ENCODE peak calls at places on chromosomes 2 and 18, in ten cellular contexts. U is foreskin fibroblast; O is left cardiac atrium; S is prostate gland; D is stimulated activated CD4-positive, alpha-beta T cell treated with anti-CD3 and anti-CD28 coated beads, Interleukin-2, amount 100 ng/mL, for 48 hours; K is EH; G is neural crest cell; Y is AG08396; F is hypothalamus; P is RKO. E is an unnamed sample.

GRCh38 chr2:83106853-83107252 is 1352.2 kb downstream of the SUCLG1 start:
- DNase-seq in K (no peak), D (no peak), S (no peak), G (no peak), Y (no peak), P (no peak), F (no peak), U (no peak), O (no peak), E (no peak)

GRCh38 chr2:210177769-210178168 is 6.6 kb upstream of the KANSL1L start:
- DNase-seq in F (no peak), K (no peak), D (no peak), S (no peak), G (no peak), O (no peak), U (no peak), Y (no peak), P (no peak), E (no peak)

GRCh38 chr2:240250985-240251847 is 110.8 kb upstream of the OTOS start:
- DNase-seq in U (peak; percentile 94), O (peak; percentile 93), G (peak; percentile 68), D (no peak), K (peak; percentile 91), P (peak; percentile 88), Y (peak; percentile 93), S (peak; percentile 67), F (peak; percentile 91), E (peak; percentile 83)

GRCh38 chr2:127516031-127516430 is 10.3 kb downstream of the IWS1 start:
- DNase-seq in S (no peak), D (no peak), F (peak; percentile 70), P (no peak), Y (peak; percentile 78), G (no peak), U (no peak), K (peak; percentile 88), O (peak; percentile 88), E (no peak)

GRCh38 chr2:224142397-224143312 is 103.6 kb upstream of the SERPINE2 start:
- DNase-seq in G (no peak), O (no peak), D (no peak), Y (no peak), P (no peak), K (peak; percentile 81), S (no peak), U (peak; percentile 77), F (no peak), E (peak; percentile 70)

GRCh38 chr18:2293109-2293839 is 278.0 kb downstream of the METTL4 start:
- DNase-seq in D (no peak), S (no peak), G (no peak), O (no peak), F (no peak), P (no peak), U (no peak), Y (no peak), K (no peak), E (no peak)

GRCh38 chr18:48049757-48050156 is 119.3 kb upstream of the SMAD2 start:
- DNase-seq in S (no peak), G (no peak), P (no peak), K (no peak), Y (no peak), F (no peak), U (no peak), D (no peak), O (no peak), E (no peak)

GRCh38 chr2:651961-652373 is 25.2 kb downstream of the TMEM18 start:
- DNase-seq in D (no peak), U (no peak), G (no peak), P (no peak), O (no peak), F (no peak), Y (no peak), S (peak; percentile 2), K (no peak), E (no peak)

GRCh38 chr2:8608411-8608954 is 73.4 kb upstream of the ID2 start:
- DNase-seq in S (no peak), D (no peak), F (no peak), Y (no peak), U (no peak), G (no peak), O (no peak), K (peak; percentile 44), P (no peak), E (no peak)

GRCh38 chr2:238225911-238226697 is 13.7 kb downstream of the HES6 start:
- DNase-seq in G (no peak), U (no peak), F (no peak), P (no peak), D (no peak), Y (peak; percentile 81), S (no peak), O (no peak), K (peak; percentile 12), E (no peak)

GRCh38 chr18:44887227-44887631 is 206.5 kb downstream of the SETBP1 start:
- DNase-seq in U (peak; percentile 63), D (peak; percentile 38), S (no peak), Y (peak; percentile 13), O (no peak), K (peak; percentile 61), F (no peak), G (no peak), P (no peak), E (no peak)

GRCh38 chr18:55093808-55094207 is 134.5 kb upstream of the CCDC68 start:
- DNase-seq in O (no peak), S (no peak), K (no peak), P (no peak), F (no peak), G (no peak), Y (no peak), U (no peak), D (no peak), E (no peak)

GRCh38 chr18:211582-211981 is 53.2 kb downstream of the USP14 start:
- DNase-seq in S (no peak), D (no peak), G (no peak), P (no peak), F (no peak), Y (no peak), U (no peak), K (no peak), O (no peak), E (no peak)

GRCh38 chr2:8282858-8283252 is 399.0 kb upstream of the ID2 start:
- DNase-seq in K (no peak), Y (no peak), S (no peak), P (no peak), U (no peak), D (no peak), G (no peak), F (no peak), O (no peak), E (no peak)

GRCh38 chr2:27495840-27496356 is 741 bp upstream of the GCKR start:
- DNase-seq in O (no peak), D (no peak), P (no peak), U (no peak), F (no peak), S (no peak), G (no peak), Y (no peak), K (no peak), E (no peak)

GRCh38 chr2:47783491-47784330 is 766 bp downstream of the MSH6 start:
- DNase-seq in G (peak; percentile 60), F (peak; percentile 65), K (peak; percentile 64), S (peak; percentile 66), O (peak; percentile 72), D (peak; percentile 48), U (peak; percentile 18), Y (peak; percentile 72), P (peak; percentile 74), E (peak; percentile 63)

GRCh38 chr2:200310545-200310971 is 4.1 kb downstream of the SPATS2L start:
- DNase-seq in Y (peak; percentile 32), F (no peak), G (no peak), K (peak; percentile 88), S (no peak), D (no peak), O (no peak), U (peak; percentile 56), P (no peak), E (no peak)

GRCh38 chr2:203692039-203692710 is 14.3 kb upstream of the CD28 start:
- DNase-seq in O (no peak), K (peak; percentile 28), U (no peak), F (no peak), P (no peak), G (no peak), D (no peak), Y (no peak), S (no peak), E (no peak)